ENCODE peak calls at places on chromosomes 13 and 19, in seven cellular contexts. N is IMR-90, P is neural crest cell, L is BE2C, G is esophagus squamous epithelium, E is cardiac fibroblast, V is B cell. Z is an unnamed sample.
A peak's percentile ranks its signal among the peaks of the same experiment; 100 is the strongest.

GRCh38 chr19:39317476-39317875 is 3.2 kb downstream of the LRFN1 start:
- DNase-seq in G (no peak), L (no peak), N (no peak), P (no peak), V (no peak), E (no peak), Z (no peak)

GRCh38 chr13:37375071-37375470 is 223.5 kb downstream of the POSTN start:
- DNase-seq in G (no peak), E (no peak), L (no peak), N (no peak), P (no peak), V (no peak), Z (no peak)

GRCh38 chr13:100274942-100275506 is 186.1 kb downstream of the PCCA start:
- DNase-seq in N (peak; percentile 4), V (no peak), E (no peak), G (no peak), P (no peak), L (no peak), Z (no peak)

GRCh38 chr13:38283346-38283745 is 66.3 kb upstream of the UFM1 start:
- DNase-seq in P (no peak), V (no peak), G (no peak), N (no peak), L (no peak), E (peak; percentile 1), Z (no peak)

GRCh38 chr19:57106646-57107235 is 13.0 kb upstream of the USP29 start:
- DNase-seq in P (no peak), L (no peak), N (no peak), G (no peak), V (no peak), E (no peak), Z (no peak)

GRCh38 chr19:48807590-48808308 is 3.1 kb downstream of the BCAT2 start:
- DNase-seq in E (no peak), G (no peak), V (no peak), P (no peak), L (no peak), N (no peak), Z (no peak)

GRCh38 chr13:98349731-98350305 is 172.7 kb upstream of the RNF113B start:
- DNase-seq in P (no peak), L (peak; percentile 66), E (no peak), N (no peak), V (no peak), G (no peak), Z (peak; percentile 25)

GRCh38 chr19:35975608-35976214 is 19.3 kb upstream of the SDHAF1 start:
- DNase-seq in N (peak; percentile 26), G (no peak), P (no peak), V (no peak), L (no peak), E (no peak), Z (no peak)

GRCh38 chr13:94139393-94139995 is 340.0 kb downstream of the DCT start:
- DNase-seq in E (no peak), P (no peak), N (peak; percentile 65), V (no peak), G (no peak), L (no peak), Z (no peak)

GRCh38 chr19:55467236-55468053 is 2.9 kb upstream of the C19orf85 start:
- DNase-seq in V (peak; percentile 92), N (peak; percentile 65), L (peak; percentile 67), E (peak; percentile 89), G (no peak), P (peak; percentile 75), Z (peak; percentile 85)

GRCh38 chr13:34867590-34867989 is 74.5 kb upstream of the NBEA start:
- DNase-seq in E (peak; percentile 16), G (no peak), V (no peak), P (no peak), N (peak; percentile 8), L (no peak), Z (no peak)

GRCh38 chr19:33464010-33464732 is 57.4 kb downstream of the PEPD start:
- DNase-seq in L (no peak), N (no peak), P (no peak), V (no peak), G (no peak), E (no peak), Z (no peak)

GRCh38 chr13:42380420-42381164 is 108.6 kb downstream of the AKAP11 start:
- DNase-seq in E (no peak), L (no peak), G (no peak), P (no peak), N (no peak), V (peak; percentile 51), Z (peak; percentile 45)

GRCh38 chr19:2729943-2730818 is 9.0 kb upstream of the DIRAS1 start:
- DNase-seq in G (no peak), P (no peak), N (no peak), V (peak; percentile 47), L (no peak), E (no peak), Z (no peak)

GRCh38 chr13:65074248-65074647 is 2155.9 kb downstream of the PCDH9 start:
- DNase-seq in V (no peak), P (no peak), L (no peak), G (no peak), N (no peak), E (no peak), Z (no peak)

GRCh38 chr13:93771782-93772181 is 545.2 kb downstream of the GPC6 start:
- DNase-seq in G (no peak), L (no peak), P (no peak), V (no peak), N (peak; percentile 31), E (peak; percentile 39), Z (no peak)

GRCh38 chr19:16441661-16442071 is 30.1 kb downstream of the EPS15L1 start:
- DNase-seq in E (peak; percentile 16), G (no peak), L (peak; percentile 67), P (peak; percentile 59), V (no peak), N (no peak), Z (no peak)
- TF ChIP-seq CTCF in E (peak; percentile 49), G (no peak), L (peak; percentile 74), P (peak; percentile 67), V (peak; percentile 42), N (peak; percentile 44), Z (peak; percentile 51)

DNA sequence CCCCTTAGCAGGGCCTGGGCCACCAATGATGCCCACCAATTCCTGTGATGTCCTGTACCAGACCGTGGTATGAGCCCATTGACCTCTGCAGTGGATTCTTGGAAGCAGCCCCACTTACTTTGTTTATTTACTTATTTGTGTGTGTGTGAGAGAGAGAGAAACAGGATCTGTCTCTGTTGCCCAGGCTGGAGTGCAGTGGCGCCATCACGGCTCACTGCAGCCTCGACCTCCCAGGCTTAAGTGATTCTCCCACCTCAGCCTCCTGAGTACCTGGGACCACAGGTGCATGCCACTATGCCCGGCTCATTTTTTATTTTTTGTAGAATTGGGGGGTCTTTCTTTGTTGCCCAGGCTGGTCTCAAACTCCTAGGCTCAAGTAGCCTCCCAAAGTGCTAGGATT is 13.0 kb downstream of the MYO9B start:
- DNase-seq in G (no peak), P (no peak), L (no peak), E (no peak), V (no peak), N (peak; percentile 23), Z (no peak)
- TF ChIP-seq CTCF in G (no peak), P (no peak), L (no peak), E (no peak), V (no peak), N (no peak), Z (no peak)

DNA sequence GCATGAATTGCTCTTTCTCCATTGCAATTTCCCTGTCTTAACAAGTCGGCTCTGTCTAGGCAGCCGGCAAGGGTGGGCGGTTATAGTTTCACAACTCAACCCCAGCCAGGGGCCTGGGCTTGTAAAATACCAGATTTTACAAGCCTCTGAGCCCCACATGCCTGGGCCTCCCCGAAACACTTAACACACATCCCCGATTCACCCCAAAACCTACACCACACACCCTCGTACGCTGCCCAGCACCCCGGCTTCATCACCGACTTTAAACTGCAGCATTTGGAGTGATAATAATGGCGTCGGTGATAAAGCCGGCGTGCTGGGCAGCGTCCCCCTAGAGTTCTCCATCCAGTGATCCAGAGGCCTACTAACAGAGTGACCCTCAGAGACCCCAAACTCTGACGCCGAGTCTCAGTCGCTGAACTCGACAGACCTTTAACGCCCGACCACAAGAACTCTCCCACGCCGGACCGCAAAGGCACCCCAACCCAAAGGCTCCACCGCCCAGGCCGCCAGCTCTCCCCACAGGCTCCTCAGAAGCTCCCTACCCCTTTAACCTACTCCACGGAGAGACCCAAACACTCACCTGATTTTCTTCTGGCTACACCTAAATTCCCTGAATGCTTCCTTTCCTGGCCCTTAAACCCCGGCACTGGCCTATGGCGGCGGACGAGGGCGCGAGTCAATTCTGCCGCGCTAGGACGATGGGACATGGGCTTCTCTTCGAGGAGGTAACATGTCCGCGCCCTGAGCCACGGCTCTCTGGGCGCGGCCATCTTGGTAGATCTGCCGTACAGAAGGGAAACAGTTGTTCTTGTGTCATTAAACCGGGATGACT is at the start of gene ZNF649:
- DNase-seq in E (peak; percentile 90), G (peak; percentile 25), L (peak; percentile 83), P (peak; percentile 78), V (peak; percentile 79), N (peak; percentile 84), Z (peak; percentile 87)
- TF ChIP-seq CTCF in E (no peak), G (no peak), L (no peak), P (peak; percentile 11), V (no peak), N (no peak), Z (no peak)

GRCh38 chr19:49918089-49918488 is 10.9 kb upstream of the ATF5 start:
- DNase-seq in G (no peak), P (no peak), L (no peak), E (no peak), N (no peak), V (no peak), Z (no peak)

GRCh38 chr19:49913720-49914119 is 15.3 kb upstream of the ATF5 start:
- DNase-seq in V (no peak), L (no peak), N (no peak), E (no peak), P (no peak), G (no peak), Z (no peak)

GRCh38 chr19:49915271-49915670 is 13.7 kb upstream of the ATF5 start:
- DNase-seq in E (no peak), N (no peak), L (no peak), P (no peak), G (no peak), V (no peak), Z (no peak)

GRCh38 chr19:49920624-49921363 is 8.2 kb upstream of the ATF5 start:
- DNase-seq in L (no peak), N (no peak), V (no peak), E (no peak), P (no peak), G (no peak), Z (peak; percentile 47)

DNA sequence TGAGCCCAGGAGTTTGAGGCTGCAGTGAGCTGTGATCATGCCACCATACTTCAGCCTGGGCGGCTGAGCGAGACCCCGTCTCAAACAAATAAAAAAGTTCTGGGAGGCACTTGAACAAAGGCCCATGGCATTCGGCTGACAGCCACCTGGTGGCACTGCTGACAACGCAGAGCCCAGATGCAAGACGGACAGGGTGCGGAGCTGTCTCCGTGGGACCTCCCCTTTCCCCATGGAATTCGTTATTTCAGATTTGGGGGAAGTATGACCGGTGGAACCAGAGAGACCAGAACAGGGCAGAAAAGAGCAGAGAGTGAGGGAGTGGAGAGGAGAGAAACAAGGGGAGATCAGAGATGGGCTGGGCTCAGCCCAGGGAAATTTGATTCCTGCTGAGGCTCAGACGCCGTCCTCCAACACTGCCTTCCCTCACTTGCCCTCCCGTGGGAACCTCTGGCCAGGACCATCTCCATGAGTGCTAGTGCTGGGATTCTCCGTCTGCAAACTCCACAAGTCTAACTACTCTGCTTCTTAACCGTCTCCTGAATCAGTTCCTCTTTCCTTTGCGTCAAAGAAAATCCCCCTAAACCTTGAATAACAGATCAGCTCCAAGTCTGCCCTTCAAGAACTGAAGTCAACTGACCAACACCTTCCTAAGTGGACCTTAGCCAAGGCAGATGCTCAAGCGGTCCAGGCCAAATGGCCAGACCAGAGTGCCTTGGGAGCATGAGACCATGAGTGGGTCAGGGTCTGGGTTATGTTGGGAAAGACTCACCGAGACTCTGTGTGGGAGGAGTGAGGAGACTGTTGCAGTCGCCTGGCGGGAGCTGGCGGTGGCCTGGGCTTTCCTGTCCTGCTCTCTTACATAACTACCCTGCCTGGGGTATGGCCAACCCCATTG is 11.9 kb upstream of the ATF5 start:
- DNase-seq in E (no peak), N (no peak), P (no peak), L (no peak), V (no peak), G (no peak), Z (peak; percentile 43)
- TF ChIP-seq CTCF in E (peak; percentile 3), N (no peak), P (peak; percentile 53), L (peak; percentile 28), V (peak; percentile 47), G (no peak), Z (no peak)